ENCODE peak calls at places on chromosomes 12 and 14, in seven cellular contexts. One of them, this sample, is unnamed.

GRCh38 chr14:34212574-34212973 is 249.5 kb downstream of the SPTSSA start:
- DNase-seq in naive thymus-derived CD4-positive, alpha-beta T cell: no peak
- DNase-seq in Peyer's patch: no peak
- DNase-seq in tibial nerve: no peak
- DNase-seq in body of pancreas: no peak
- DNase-seq in HepG2: no peak
- DNase-seq in right atrium auricular region: no peak
- DNase-seq in this sample: no peak

GRCh38 chr12:101733166-101733565 is 6.1 kb downstream of the SYCP3 start:
- DNase-seq in naive thymus-derived CD4-positive, alpha-beta T cell: no peak
- DNase-seq in HepG2: no peak
- DNase-seq in tibial nerve: no peak
- DNase-seq in right atrium auricular region: no peak
- DNase-seq in Peyer's patch: no peak
- DNase-seq in body of pancreas: no peak
- DNase-seq in this sample: no peak

GRCh38 chr12:76032043-76032981 is 736 bp upstream of the PHLDA1 start:
- DNase-seq in tibial nerve: no peak
- DNase-seq in Peyer's patch: no peak
- DNase-seq in right atrium auricular region: peak; percentile 75
- DNase-seq in body of pancreas: peak; percentile 69
- DNase-seq in HepG2: peak; percentile 70
- DNase-seq in naive thymus-derived CD4-positive, alpha-beta T cell: no peak
- DNase-seq in this sample: peak; percentile 47

GRCh38 chr12:17976202-17976601 is 113.8 kb downstream of the RERGL start:
- DNase-seq in Peyer's patch: no peak
- DNase-seq in body of pancreas: no peak
- DNase-seq in naive thymus-derived CD4-positive, alpha-beta T cell: no peak
- DNase-seq in HepG2: no peak
- DNase-seq in right atrium auricular region: no peak
- DNase-seq in tibial nerve: no peak
- DNase-seq in this sample: no peak

GRCh38 chr14:90676859-90677258 is 139.4 kb downstream of the TTC7B start:
- DNase-seq in body of pancreas: no peak
- DNase-seq in right atrium auricular region: no peak
- DNase-seq in HepG2: no peak
- DNase-seq in Peyer's patch: no peak
- DNase-seq in tibial nerve: no peak
- DNase-seq in naive thymus-derived CD4-positive, alpha-beta T cell: no peak
- DNase-seq in this sample: no peak

GRCh38 chr14:36293824-36294223 is 26.6 kb downstream of the MBIP start:
- DNase-seq in HepG2: peak; percentile 30
- DNase-seq in Peyer's patch: no peak
- DNase-seq in naive thymus-derived CD4-positive, alpha-beta T cell: no peak
- DNase-seq in tibial nerve: no peak
- DNase-seq in right atrium auricular region: no peak
- DNase-seq in body of pancreas: no peak
- DNase-seq in this sample: no peak

GRCh38 chr14:55122441-55122986 is 6.5 kb upstream of the LGALS3 start:
- DNase-seq in naive thymus-derived CD4-positive, alpha-beta T cell: no peak
- DNase-seq in body of pancreas: peak; percentile 86
- DNase-seq in tibial nerve: no peak
- DNase-seq in Peyer's patch: peak; percentile 87
- DNase-seq in right atrium auricular region: no peak
- DNase-seq in HepG2: peak; percentile 34
- DNase-seq in this sample: peak; percentile 97

GRCh38 chr14:60349663-60350365 is 100.8 kb downstream of the PPM1A start:
- DNase-seq in body of pancreas: peak; percentile 32
- DNase-seq in right atrium auricular region: no peak
- DNase-seq in tibial nerve: no peak
- DNase-seq in HepG2: peak; percentile 21
- DNase-seq in naive thymus-derived CD4-positive, alpha-beta T cell: no peak
- DNase-seq in Peyer's patch: no peak
- DNase-seq in this sample: peak; percentile 43

GRCh38 chr14:94112513-94113060 is 2.1 kb downstream of the IFI27 start:
- DNase-seq in Peyer's patch: no peak
- DNase-seq in body of pancreas: no peak
- DNase-seq in naive thymus-derived CD4-positive, alpha-beta T cell: no peak
- DNase-seq in tibial nerve: no peak
- DNase-seq in HepG2: no peak
- DNase-seq in right atrium auricular region: no peak
- DNase-seq in this sample: no peak

GRCh38 chr12:128920468-128920867 is 67.2 kb downstream of the GLT1D1 start:
- DNase-seq in body of pancreas: peak; percentile 22
- DNase-seq in HepG2: no peak
- DNase-seq in tibial nerve: no peak
- DNase-seq in Peyer's patch: no peak
- DNase-seq in right atrium auricular region: peak; percentile 67
- DNase-seq in naive thymus-derived CD4-positive, alpha-beta T cell: no peak
- DNase-seq in this sample: no peak

GRCh38 chr12:96329018-96329417 is 71.2 kb downstream of the CDK17 start:
- DNase-seq in Peyer's patch: no peak
- DNase-seq in HepG2: no peak
- DNase-seq in tibial nerve: no peak
- DNase-seq in body of pancreas: no peak
- DNase-seq in right atrium auricular region: no peak
- DNase-seq in naive thymus-derived CD4-positive, alpha-beta T cell: no peak
- DNase-seq in this sample: no peak

GRCh38 chr12:111393700-111394275 is 11.9 kb upstream of the SH2B3 start:
- DNase-seq in naive thymus-derived CD4-positive, alpha-beta T cell: no peak
- DNase-seq in tibial nerve: peak; percentile 21
- DNase-seq in Peyer's patch: no peak
- DNase-seq in right atrium auricular region: peak; percentile 69
- DNase-seq in body of pancreas: no peak
- DNase-seq in HepG2: no peak
- DNase-seq in this sample: no peak

GRCh38 chr12:41361791-41362190 is 173.7 kb downstream of the PDZRN4 start:
- DNase-seq in right atrium auricular region: no peak
- DNase-seq in HepG2: no peak
- DNase-seq in tibial nerve: no peak
- DNase-seq in naive thymus-derived CD4-positive, alpha-beta T cell: no peak
- DNase-seq in Peyer's patch: no peak
- DNase-seq in body of pancreas: no peak
- DNase-seq in this sample: no peak

GRCh38 chr12:52600941-52601481 is at the start of gene KRT72:
- DNase-seq in naive thymus-derived CD4-positive, alpha-beta T cell: no peak
- DNase-seq in tibial nerve: no peak
- DNase-seq in right atrium auricular region: peak; percentile 48
- DNase-seq in Peyer's patch: no peak
- DNase-seq in HepG2: no peak
- DNase-seq in body of pancreas: no peak
- DNase-seq in this sample: no peak

GRCh38 chr14:103932791-103933490 is 4.7 kb downstream of the TDRD9 start:
- DNase-seq in Peyer's patch: no peak
- DNase-seq in body of pancreas: no peak
- DNase-seq in naive thymus-derived CD4-positive, alpha-beta T cell: no peak
- DNase-seq in tibial nerve: no peak
- DNase-seq in right atrium auricular region: no peak
- DNase-seq in HepG2: no peak
- DNase-seq in this sample: no peak

GRCh38 chr12:22923768-22924167 is 298.8 kb downstream of the ETNK1 start:
- DNase-seq in right atrium auricular region: no peak
- DNase-seq in tibial nerve: no peak
- DNase-seq in HepG2: no peak
- DNase-seq in Peyer's patch: no peak
- DNase-seq in body of pancreas: no peak
- DNase-seq in naive thymus-derived CD4-positive, alpha-beta T cell: no peak
- DNase-seq in this sample: no peak

GRCh38 chr14:20494935-20495766 is 10.2 kb upstream of the RNASE10 start:
- DNase-seq in right atrium auricular region: no peak
- DNase-seq in body of pancreas: no peak
- DNase-seq in HepG2: no peak
- DNase-seq in tibial nerve: no peak
- DNase-seq in Peyer's patch: no peak
- DNase-seq in naive thymus-derived CD4-positive, alpha-beta T cell: no peak
- DNase-seq in this sample: no peak

GRCh38 chr12:68608191-68608590 is 2.5 kb upstream of the RAP1B start:
- DNase-seq in right atrium auricular region: no peak
- DNase-seq in HepG2: no peak
- DNase-seq in Peyer's patch: no peak
- DNase-seq in tibial nerve: no peak
- DNase-seq in naive thymus-derived CD4-positive, alpha-beta T cell: no peak
- DNase-seq in body of pancreas: no peak
- DNase-seq in this sample: no peak

GRCh38 chr12:27034607-27035293 is 12.4 kb downstream of the MED21 start:
- DNase-seq in Peyer's patch: no peak
- DNase-seq in HepG2: no peak
- DNase-seq in naive thymus-derived CD4-positive, alpha-beta T cell: no peak
- DNase-seq in tibial nerve: no peak
- DNase-seq in body of pancreas: no peak
- DNase-seq in right atrium auricular region: no peak
- DNase-seq in this sample: no peak

DNA sequence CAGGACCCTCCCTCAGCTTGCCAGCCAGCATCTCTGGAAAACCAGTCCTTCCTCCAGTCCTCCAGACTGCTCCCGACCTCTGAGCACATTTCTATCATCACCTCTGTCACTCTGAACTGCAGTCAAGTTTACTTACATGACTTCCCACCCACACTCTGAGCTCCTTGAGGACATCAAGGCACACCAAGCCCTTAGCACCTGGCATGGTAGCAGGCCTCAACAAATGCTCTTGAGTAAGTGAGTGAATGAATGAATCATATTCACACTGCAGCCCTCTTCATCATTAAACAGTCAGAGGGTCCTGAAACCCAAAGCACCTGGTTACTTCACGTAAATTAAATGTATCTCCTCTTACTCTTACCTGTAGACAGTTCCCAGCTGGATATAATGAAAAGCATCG is 35.1 kb downstream of the NT5DC3 start:
- DNase-seq in HepG2: no peak
- DNase-seq in body of pancreas: no peak
- DNase-seq in tibial nerve: no peak
- DNase-seq in right atrium auricular region: no peak
- DNase-seq in naive thymus-derived CD4-positive, alpha-beta T cell: no peak
- DNase-seq in Peyer's patch: no peak
- DNase-seq in this sample: no peak
- H3K4me1 ChIP-seq in HepG2: peaks cover 45% of the 10 kb centered on the region
- H3K4me1 ChIP-seq in body of pancreas: peaks cover 23% of the 10 kb centered on the region
- H3K4me1 ChIP-seq in tibial nerve: no peaks in the 10 kb centered on the region
- H3K4me1 ChIP-seq in right atrium auricular region: peaks cover 13% of the 10 kb centered on the region
- H3K4me1 ChIP-seq in naive thymus-derived CD4-positive, alpha-beta T cell: no peaks in the 10 kb centered on the region
- H3K4me1 ChIP-seq in Peyer's patch: peaks cover 2% of the 10 kb centered on the region
- H3K4me1 ChIP-seq in this sample: no peaks in the 10 kb centered on the region

DNA sequence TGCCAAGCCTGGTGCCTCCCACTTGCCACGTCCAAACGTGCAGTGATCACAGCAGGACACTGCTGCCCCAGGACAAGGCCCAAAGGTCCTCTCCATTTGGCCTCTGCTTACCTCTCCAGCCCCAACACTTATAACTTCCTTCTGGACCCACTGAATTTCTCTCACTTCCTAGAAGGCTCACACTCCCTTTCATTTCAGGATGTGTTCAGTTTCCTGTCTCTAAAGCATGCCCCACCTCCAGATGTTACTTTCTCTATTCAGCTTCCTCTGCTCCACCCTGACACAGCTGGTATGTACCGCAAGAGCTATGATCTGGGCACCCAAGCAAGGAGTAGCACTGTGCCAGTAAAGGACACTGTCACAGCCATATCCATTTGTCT is 33.0 kb downstream of the CDKL1 start:
- DNase-seq in naive thymus-derived CD4-positive, alpha-beta T cell: no peak
- DNase-seq in right atrium auricular region: no peak
- DNase-seq in HepG2: no peak
- DNase-seq in tibial nerve: no peak
- DNase-seq in body of pancreas: no peak
- DNase-seq in Peyer's patch: no peak
- DNase-seq in this sample: peak; percentile 56
- H3K4me3 ChIP-seq in naive thymus-derived CD4-positive, alpha-beta T cell: peak overlapping the region; percentile 67
- H3K4me3 ChIP-seq in right atrium auricular region: no peak overlapping the region
- H3K4me3 ChIP-seq in HepG2: no peak overlapping the region
- H3K4me3 ChIP-seq in tibial nerve: peak overlapping the region; percentile 3
- H3K4me3 ChIP-seq in body of pancreas: no peak overlapping the region
- H3K4me3 ChIP-seq in Peyer's patch: peak overlapping the region; percentile 25
- H3K4me3 ChIP-seq in this sample: no peak overlapping the region

GRCh38 chr12:119685375-119685774 is 17.4 kb downstream of the PRKAB1 start:
- DNase-seq in body of pancreas: no peak
- DNase-seq in tibial nerve: no peak
- DNase-seq in right atrium auricular region: no peak
- DNase-seq in HepG2: no peak
- DNase-seq in naive thymus-derived CD4-positive, alpha-beta T cell: no peak
- DNase-seq in Peyer's patch: no peak
- DNase-seq in this sample: no peak
- H3K4me1 ChIP-seq in body of pancreas: peaks cover 28% of the 10 kb centered on the region
- H3K4me1 ChIP-seq in tibial nerve: no peaks in the 10 kb centered on the region
- H3K4me1 ChIP-seq in right atrium auricular region: peaks cover 11% of the 10 kb centered on the region
- H3K4me1 ChIP-seq in HepG2: peaks cover 80% of the 10 kb centered on the region
- H3K4me1 ChIP-seq in naive thymus-derived CD4-positive, alpha-beta T cell: no peaks in the 10 kb centered on the region
- H3K4me1 ChIP-seq in Peyer's patch: peaks cover 61% of the 10 kb centered on the region
- H3K4me1 ChIP-seq in this sample: peaks cover 7% of the 10 kb centered on the region

DNA sequence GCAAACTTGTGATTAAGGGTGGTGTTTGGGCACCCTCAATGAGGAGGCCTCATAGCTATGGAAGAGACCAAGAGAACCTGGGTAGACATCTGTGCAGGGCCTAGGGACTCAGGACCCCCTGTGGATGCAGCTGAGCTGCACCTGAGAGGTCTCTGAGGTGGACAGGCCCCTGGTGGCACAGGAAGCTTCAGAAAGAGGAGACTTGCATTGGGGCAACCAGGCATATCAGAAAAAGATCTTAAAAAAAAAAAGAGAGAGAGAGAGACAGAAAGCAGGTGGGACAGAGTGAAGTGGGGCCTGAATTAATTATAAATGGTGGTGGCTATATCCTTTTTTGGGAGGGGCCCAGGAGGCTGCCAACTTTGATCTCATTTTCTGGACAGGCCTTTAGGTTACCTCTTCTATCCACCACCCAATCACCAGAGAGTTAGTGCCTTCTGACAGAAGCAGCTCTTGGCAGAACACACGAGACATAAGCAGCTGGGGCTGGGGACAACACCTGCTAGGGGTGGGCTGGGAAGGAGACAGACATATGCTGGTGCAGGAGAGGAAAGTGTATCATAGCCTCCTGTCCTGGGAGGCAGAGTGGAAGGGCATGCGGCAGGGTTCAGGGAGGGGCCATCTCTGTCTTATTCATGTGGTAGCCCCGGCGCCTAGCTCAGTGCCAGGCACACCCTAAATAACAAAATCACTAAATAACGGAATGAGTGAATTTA is 46.6 kb upstream of the ATP23 start:
- DNase-seq in HepG2: no peak
- DNase-seq in tibial nerve: no peak
- DNase-seq in right atrium auricular region: no peak
- DNase-seq in body of pancreas: no peak
- DNase-seq in Peyer's patch: no peak
- DNase-seq in naive thymus-derived CD4-positive, alpha-beta T cell: no peak
- DNase-seq in this sample: no peak
- H3K4me3 ChIP-seq in HepG2: no peak overlapping the region
- H3K4me3 ChIP-seq in tibial nerve: no peak overlapping the region
- H3K4me3 ChIP-seq in right atrium auricular region: peak overlapping the region; percentile 26
- H3K4me3 ChIP-seq in body of pancreas: no peak overlapping the region
- H3K4me3 ChIP-seq in Peyer's patch: no peak overlapping the region
- H3K4me3 ChIP-seq in naive thymus-derived CD4-positive, alpha-beta T cell: no peak overlapping the region
- H3K4me3 ChIP-seq in this sample: no peak overlapping the region

This sample was measured in small intestine.